ENCODE peak calls at places on chromosomes 3 and 15, in five cellular contexts. One of them, this sample, is unnamed. For H3K36me3, the result is how much of the 10 kb centered on the place peaks cover.

GRCh38 chr15:66835558-66835878 is 133.5 kb downstream of the SMAD6 start:
- ATAC-seq in upper lobe of left lung: peak
- ATAC-seq in HepG2: no peak
- ATAC-seq in K562: no peak
- ATAC-seq in GM12878: peak
- ATAC-seq in this sample: no peak

GRCh38 chr3:9786825-9787654 is 5.2 kb downstream of the TADA3 start:
- ATAC-seq in HepG2: no peak
- ATAC-seq in K562: peak
- ATAC-seq in GM12878: peak
- ATAC-seq in upper lobe of left lung: no peak
- ATAC-seq in this sample: no peak

GRCh38 chr3:14324224-14324944 is 78.0 kb upstream of the SLC6A6 start:
- ATAC-seq in GM12878: no peak
- ATAC-seq in HepG2: no peak
- ATAC-seq in K562: no peak
- ATAC-seq in upper lobe of left lung: no peak
- ATAC-seq in this sample: no peak

GRCh38 chr15:71743861-71744382 is 66.4 kb upstream of the NR2E3 start:
- ATAC-seq in HepG2: no peak
- ATAC-seq in K562: peak
- ATAC-seq in GM12878: peak
- ATAC-seq in upper lobe of left lung: no peak
- ATAC-seq in this sample: no peak

GRCh38 chr3:54888873-54889272 is 39.0 kb downstream of the LRTM1 start:
- ATAC-seq in HepG2: no peak
- ATAC-seq in GM12878: no peak
- ATAC-seq in K562: no peak
- ATAC-seq in upper lobe of left lung: no peak
- ATAC-seq in this sample: peak

GRCh38 chr3:68436619-68437411 is 495.5 kb downstream of the TAFA4 start:
- ATAC-seq in K562: no peak
- ATAC-seq in upper lobe of left lung: no peak
- ATAC-seq in HepG2: no peak
- ATAC-seq in GM12878: no peak
- ATAC-seq in this sample: no peak

GRCh38 chr15:67140078-67140833 is 74.9 kb downstream of the SMAD3 start:
- ATAC-seq in HepG2: no peak
- ATAC-seq in upper lobe of left lung: no peak
- ATAC-seq in K562: no peak
- ATAC-seq in GM12878: peak
- ATAC-seq in this sample: no peak

GRCh38 chr15:44529864-44530604 is 6.9 kb upstream of the EIF3J start:
- ATAC-seq in upper lobe of left lung: no peak
- ATAC-seq in HepG2: no peak
- ATAC-seq in K562: peak
- ATAC-seq in GM12878: no peak
- ATAC-seq in this sample: no peak

GRCh38 chr3:158725348-158725966 is 6.8 kb downstream of the RARRES1 start:
- ATAC-seq in K562: peak
- ATAC-seq in GM12878: no peak
- ATAC-seq in HepG2: peak
- ATAC-seq in upper lobe of left lung: peak
- ATAC-seq in this sample: peak

GRCh38 chr15:39767921-39768320 is 14.7 kb downstream of the FSIP1 start:
- ATAC-seq in GM12878: no peak
- ATAC-seq in HepG2: no peak
- ATAC-seq in K562: peak
- ATAC-seq in upper lobe of left lung: no peak
- ATAC-seq in this sample: no peak

GRCh38 chr3:62161306-62161705 is 212.0 kb downstream of the FEZF2 start:
- ATAC-seq in upper lobe of left lung: peak
- ATAC-seq in HepG2: no peak
- ATAC-seq in GM12878: no peak
- ATAC-seq in K562: no peak
- ATAC-seq in this sample: peak

GRCh38 chr15:77455696-77456293 is 35.1 kb downstream of the HMG20A start:
- ATAC-seq in K562: no peak
- ATAC-seq in GM12878: peak
- ATAC-seq in upper lobe of left lung: peak
- ATAC-seq in HepG2: no peak
- ATAC-seq in this sample: peak

GRCh38 chr3:140917769-140918168 is 23.9 kb upstream of the SLC25A36 start:
- ATAC-seq in upper lobe of left lung: no peak
- ATAC-seq in GM12878: no peak
- ATAC-seq in HepG2: no peak
- ATAC-seq in K562: no peak
- ATAC-seq in this sample: no peak

GRCh38 chr3:138254199-138254598 is 67.1 kb downstream of the ARMC8 start:
- ATAC-seq in K562: no peak
- ATAC-seq in upper lobe of left lung: no peak
- ATAC-seq in GM12878: no peak
- ATAC-seq in HepG2: no peak
- ATAC-seq in this sample: no peak

GRCh38 chr3:67405193-67405592 is 249.2 kb downstream of the SUCLG2 start:
- ATAC-seq in upper lobe of left lung: no peak
- ATAC-seq in GM12878: no peak
- ATAC-seq in K562: no peak
- ATAC-seq in HepG2: no peak
- ATAC-seq in this sample: no peak

GRCh38 chr15:78695849-78696248 is 54.8 kb upstream of the CHRNB4 start:
- ATAC-seq in upper lobe of left lung: no peak
- ATAC-seq in K562: peak
- ATAC-seq in GM12878: no peak
- ATAC-seq in HepG2: no peak
- ATAC-seq in this sample: no peak

GRCh38 chr3:148820885-148821284 is 6.7 kb upstream of the CPB1 start:
- ATAC-seq in HepG2: no peak
- ATAC-seq in GM12878: no peak
- ATAC-seq in K562: no peak
- ATAC-seq in upper lobe of left lung: no peak
- ATAC-seq in this sample: no peak

GRCh38 chr3:32384938-32385337 is 6.7 kb upstream of the CMTM7 start:
- ATAC-seq in GM12878: no peak
- ATAC-seq in HepG2: peak
- ATAC-seq in upper lobe of left lung: peak
- ATAC-seq in K562: peak
- ATAC-seq in this sample: peak

GRCh38 chr3:139421459-139421858 is 32.0 kb upstream of the COPB2 start:
- ATAC-seq in upper lobe of left lung: no peak
- ATAC-seq in GM12878: no peak
- ATAC-seq in K562: no peak
- ATAC-seq in HepG2: no peak
- ATAC-seq in this sample: no peak

GRCh38 chr3:122912772-122913538 is 114.6 kb downstream of the SEMA5B start:
- ATAC-seq in K562: no peak
- ATAC-seq in HepG2: no peak
- ATAC-seq in GM12878: no peak
- ATAC-seq in upper lobe of left lung: no peak
- ATAC-seq in this sample: no peak

GRCh38 chr3:8506611-8507061 is 5.0 kb downstream of the LMCD1 start:
- ATAC-seq in upper lobe of left lung: no peak
- ATAC-seq in K562: no peak
- ATAC-seq in HepG2: no peak
- ATAC-seq in GM12878: no peak
- ATAC-seq in this sample: no peak

GRCh38 chr3:113697192-113698090 is 999 bp upstream of the USF3 start:
- ATAC-seq in K562: no peak
- ATAC-seq in GM12878: no peak
- ATAC-seq in HepG2: peak
- ATAC-seq in upper lobe of left lung: no peak
- ATAC-seq in this sample: no peak

GRCh38 chr15:64991536-64992135 is 1.9 kb upstream of the SPG21 start:
- ATAC-seq in HepG2: no peak
- ATAC-seq in upper lobe of left lung: no peak
- ATAC-seq in K562: no peak
- ATAC-seq in GM12878: no peak
- ATAC-seq in this sample: no peak

GRCh38 chr3:28637742-28638141 is 289.1 kb upstream of the AZI2 start:
- ATAC-seq in GM12878: no peak
- ATAC-seq in upper lobe of left lung: no peak
- ATAC-seq in K562: no peak
- ATAC-seq in HepG2: no peak
- ATAC-seq in this sample: no peak

GRCh38 chr3:12138044-12138443 is 20.7 kb downstream of the TIMP4 start:
- ATAC-seq in upper lobe of left lung: no peak
- ATAC-seq in HepG2: peak
- ATAC-seq in K562: peak
- ATAC-seq in GM12878: peak
- ATAC-seq in this sample: no peak

GRCh38 chr3:105688821-105689220 is 180.0 kb downstream of the CBLB start:
- ATAC-seq in upper lobe of left lung: peak
- ATAC-seq in K562: no peak
- ATAC-seq in GM12878: no peak
- ATAC-seq in HepG2: peak
- ATAC-seq in this sample: no peak

GRCh38 chr15:56052389-56053045 is 59.1 kb upstream of the NEDD4 start:
- ATAC-seq in upper lobe of left lung: peak
- ATAC-seq in K562: peak
- ATAC-seq in GM12878: peak
- ATAC-seq in HepG2: no peak
- ATAC-seq in this sample: peak

GRCh38 chr3:162217603-162218002 is 721.0 kb downstream of the OTOL1 start:
- ATAC-seq in upper lobe of left lung: no peak
- ATAC-seq in HepG2: no peak
- ATAC-seq in K562: no peak
- ATAC-seq in GM12878: no peak
- ATAC-seq in this sample: no peak

GRCh38 chr3:78258798-78259197 is 1218.9 kb downstream of the ROBO2 start:
- ATAC-seq in HepG2: no peak
- ATAC-seq in K562: no peak
- ATAC-seq in GM12878: no peak
- ATAC-seq in upper lobe of left lung: no peak
- ATAC-seq in this sample: no peak

GRCh38 chr3:196216681-196217211 is 412 bp downstream of the SLC51A start:
- ATAC-seq in upper lobe of left lung: no peak
- ATAC-seq in K562: no peak
- ATAC-seq in GM12878: no peak
- ATAC-seq in HepG2: peak
- ATAC-seq in this sample: no peak

GRCh38 chr3:156615592-156616173 is 58.7 kb upstream of the TIPARP start:
- ATAC-seq in K562: no peak
- ATAC-seq in GM12878: no peak
- ATAC-seq in upper lobe of left lung: peak
- ATAC-seq in HepG2: no peak
- ATAC-seq in this sample: peak

GRCh38 chr3:40780341-40780800 is 255.6 kb downstream of the ZNF621 start:
- ATAC-seq in HepG2: peak
- ATAC-seq in GM12878: no peak
- ATAC-seq in upper lobe of left lung: peak
- ATAC-seq in K562: peak
- ATAC-seq in this sample: peak

GRCh38 chr3:115018694-115019093 is 128.4 kb downstream of the ZBTB20 start:
- ATAC-seq in GM12878: no peak
- ATAC-seq in upper lobe of left lung: no peak
- ATAC-seq in HepG2: no peak
- ATAC-seq in K562: no peak
- ATAC-seq in this sample: peak
- TF ChIP-seq EP300 in GM12878: no peak
- TF ChIP-seq EP300 in upper lobe of left lung: no peak
- TF ChIP-seq EP300 in HepG2: no peak
- TF ChIP-seq EP300 in K562: no peak
- TF ChIP-seq EP300 in this sample: peak

DNA sequence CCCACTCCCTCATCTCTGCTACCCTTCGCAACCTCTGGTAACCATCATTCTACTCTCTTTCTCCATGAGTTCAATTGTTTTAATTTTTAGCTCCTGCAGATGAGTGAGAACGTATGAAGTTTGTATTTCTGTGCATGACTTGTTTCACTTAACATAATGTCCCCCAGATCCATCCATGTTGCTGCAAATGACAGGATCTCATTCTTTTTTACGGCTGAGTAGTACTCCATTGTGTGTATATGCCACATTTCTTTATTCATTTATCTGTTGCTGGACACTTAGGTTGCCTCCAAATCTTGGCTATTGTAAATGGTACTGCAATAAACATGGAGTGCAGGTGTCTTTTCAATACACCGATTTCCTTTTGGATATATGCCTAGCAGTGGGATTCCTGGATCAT is 12.1 kb downstream of the GALK2 start:
- ATAC-seq in K562: no peak
- ATAC-seq in upper lobe of left lung: no peak
- ATAC-seq in GM12878: no peak
- ATAC-seq in HepG2: no peak
- ATAC-seq in this sample: no peak
- H3K36me3 ChIP-seq in K562: under half
- H3K36me3 ChIP-seq in upper lobe of left lung: under half
- H3K36me3 ChIP-seq in GM12878: under half
- H3K36me3 ChIP-seq in HepG2: under half
- H3K36me3 ChIP-seq in this sample: under half

DNA sequence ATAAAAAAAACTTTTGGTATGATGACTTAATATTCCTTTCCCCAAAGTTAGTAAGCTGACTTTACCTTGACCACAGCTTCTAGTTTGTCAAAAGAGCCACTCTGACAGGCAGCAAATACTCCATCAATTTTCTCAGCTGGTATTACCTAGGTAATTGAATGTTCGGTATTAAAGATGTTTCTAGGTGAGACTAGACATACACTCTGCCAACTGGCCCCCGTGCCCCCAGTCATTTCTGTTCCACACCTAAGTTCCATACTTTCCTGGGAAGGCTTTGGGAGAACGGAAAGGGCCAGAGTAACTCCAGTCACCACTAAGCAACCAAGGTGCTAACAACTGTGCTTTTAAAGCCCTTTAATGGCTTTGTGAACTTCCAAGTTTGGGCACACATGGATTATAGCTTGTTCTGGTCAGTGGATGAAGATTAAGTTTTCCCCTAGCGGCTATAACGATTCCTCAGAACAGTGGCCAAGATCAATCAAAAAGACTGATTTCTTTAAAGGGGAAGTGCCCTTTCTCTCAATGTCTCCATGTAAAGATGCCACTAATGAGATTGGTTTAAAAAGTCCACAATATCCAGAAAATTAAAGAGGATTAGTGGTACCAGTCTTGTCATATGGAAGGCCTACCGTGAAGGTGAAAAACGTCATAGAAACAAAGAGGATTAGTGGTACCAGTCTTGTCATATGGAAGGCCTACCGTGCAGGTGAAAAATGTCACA is 7.0 kb downstream of the EIF4A2 start:
- ATAC-seq in K562: peak
- ATAC-seq in HepG2: peak
- ATAC-seq in GM12878: peak
- ATAC-seq in upper lobe of left lung: peak
- ATAC-seq in this sample: no peak
- TF ChIP-seq POLR2A in K562: peak
- TF ChIP-seq POLR2A in HepG2: peak
- TF ChIP-seq POLR2A in GM12878: peak
- TF ChIP-seq POLR2A in upper lobe of left lung: no peak
- TF ChIP-seq POLR2A in this sample: no peak

DNA sequence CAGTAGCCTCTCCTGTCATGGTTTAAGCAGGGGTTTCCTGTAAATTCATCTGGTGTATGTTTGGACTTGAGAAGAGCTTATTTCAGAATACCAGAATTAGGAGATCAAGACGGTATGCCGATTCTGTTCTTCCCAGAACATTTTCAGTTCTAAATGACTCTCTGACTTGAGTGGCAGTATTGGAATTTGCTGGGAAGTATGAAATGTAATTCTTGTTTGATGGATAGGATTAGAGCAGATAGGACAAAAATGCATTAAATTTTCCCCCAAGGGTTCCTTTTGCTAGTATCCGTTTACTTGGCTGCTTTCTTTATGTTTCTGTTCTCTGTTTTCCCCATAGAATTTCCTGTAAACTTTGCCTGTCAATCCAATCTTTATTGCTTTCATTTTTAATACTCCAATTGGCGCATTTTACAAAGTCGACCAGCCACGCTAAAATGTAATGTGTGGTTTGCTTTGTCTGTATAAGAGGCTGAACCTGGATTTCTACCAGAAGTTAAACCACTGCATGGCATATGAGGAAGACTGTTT is 612.2 kb downstream of the RBMS3 start:
- ATAC-seq in K562: no peak
- ATAC-seq in GM12878: no peak
- ATAC-seq in upper lobe of left lung: no peak
- ATAC-seq in HepG2: no peak
- ATAC-seq in this sample: no peak
- TF ChIP-seq EP300 in K562: no peak
- TF ChIP-seq EP300 in GM12878: no peak
- TF ChIP-seq EP300 in upper lobe of left lung: no peak
- TF ChIP-seq EP300 in HepG2: no peak
- TF ChIP-seq EP300 in this sample: no peak

This sample was measured in gastroesophageal sphincter.